ENCODE peak calls at places on chromosomes 1 and 21, in ten cellular contexts. F is stomach; V is psoas muscle; Y is CD8-positive, alpha-beta T cell; R is SJSA1; Z is brain microvascular endothelial cell; L is Peyer's patch; M is neuronal stem cell; G is CD8-positive, alpha-beta memory T cell; O is AG04450. A is an unnamed sample.

GRCh38 chr1:116446686-116447085 is 73.6 kb downstream of the ATP1A1 start:
- DNase-seq in O (no peak), M (no peak), L (no peak), Z (no peak), R (no peak), G (no peak), V (no peak), F (no peak), Y (no peak), A (no peak)

GRCh38 chr1:186849271-186849671 is 20.5 kb downstream of the PLA2G4A start:
- DNase-seq in Y (no peak), Z (no peak), V (no peak), R (no peak), L (no peak), F (no peak), M (no peak), O (no peak), G (no peak), A (no peak)

GRCh38 chr1:61318319-61319125 is 236.2 kb downstream of the NFIA start:
- DNase-seq in Y (no peak), Z (peak; percentile 57), O (peak; percentile 13), R (peak; percentile 55), L (no peak), F (no peak), M (no peak), V (peak; percentile 34), G (no peak), A (no peak)

GRCh38 chr21:33308586-33309490 is 15.9 kb upstream of the IFNAR1 start:
- DNase-seq in O (no peak), G (no peak), M (no peak), F (no peak), V (no peak), R (no peak), L (peak; percentile 63), Y (no peak), Z (no peak), A (peak; percentile 27)

GRCh38 chr1:4253918-4254317 is 353.8 kb upstream of the C1orf174 start:
- DNase-seq in L (no peak), O (no peak), V (no peak), M (no peak), G (no peak), R (no peak), Y (no peak), F (no peak), Z (no peak), A (no peak)

GRCh38 chr1:84069236-84069845 is 70.4 kb upstream of the TTLL7 start:
- DNase-seq in Z (no peak), L (no peak), V (no peak), O (no peak), R (peak; percentile 5), Y (no peak), M (no peak), F (no peak), G (no peak), A (no peak)

GRCh38 chr1:1202831-1203560 is 3.4 kb downstream of the TNFRSF18 start:
- DNase-seq in L (no peak), G (peak; percentile 47), F (no peak), M (no peak), Z (no peak), V (peak; percentile 19), Y (no peak), R (no peak), O (no peak), A (no peak)

GRCh38 chr1:33032126-33032869 is 4.4 kb downstream of the AK2 start:
- DNase-seq in F (no peak), Y (no peak), Z (no peak), R (no peak), O (no peak), G (no peak), M (no peak), V (no peak), L (no peak), A (no peak)

GRCh38 chr1:998905-999796 is 746 bp downstream of the HES4 start:
- DNase-seq in M (no peak), F (no peak), L (no peak), G (peak; percentile 58), O (no peak), Y (no peak), Z (no peak), R (peak; percentile 57), V (peak; percentile 34), A (no peak)

GRCh38 chr1:201828451-201828819 is 522 bp upstream of the IPO9 start:
- DNase-seq in R (no peak), F (no peak), O (no peak), G (no peak), V (no peak), M (no peak), Y (no peak), Z (no peak), L (no peak), A (no peak)

GRCh38 chr1:37948841-37949240 is 2.0 kb upstream of the INPP5B start:
- DNase-seq in M (no peak), G (no peak), O (no peak), L (no peak), Z (no peak), V (no peak), R (no peak), F (no peak), Y (no peak), A (no peak)

GRCh38 chr1:167043752-167044488 is 46.3 kb downstream of the GPA33 start:
- DNase-seq in F (peak; percentile 87), V (peak; percentile 41), R (peak; percentile 62), G (peak; percentile 80), L (peak; percentile 81), Z (no peak), Y (peak; percentile 49), M (no peak), O (no peak), A (peak; percentile 78)

GRCh38 chr1:240109130-240109529 is 17.4 kb downstream of the FMN2 start:
- DNase-seq in Z (no peak), Y (no peak), V (no peak), M (no peak), F (no peak), R (no peak), O (no peak), L (no peak), G (no peak), A (no peak)

GRCh38 chr1:55038974-55039341 is 390 bp upstream of the PCSK9 start:
- DNase-seq in O (no peak), F (no peak), R (no peak), M (no peak), L (no peak), V (no peak), Y (no peak), Z (no peak), G (no peak), A (no peak)

GRCh38 chr1:55039342-55040082 is at the start of gene PCSK9:
- DNase-seq in Y (no peak), G (no peak), R (no peak), M (peak; percentile 42), V (no peak), O (no peak), Z (no peak), F (no peak), L (no peak), A (peak; percentile 77)

GRCh38 chr1:55041613-55042012 is 2.3 kb downstream of the PCSK9 start:
- DNase-seq in G (no peak), O (no peak), Y (no peak), L (no peak), F (no peak), Z (no peak), R (no peak), M (no peak), V (no peak), A (no peak)

GRCh38 chr1:55040953-55041494 is 1.7 kb downstream of the PCSK9 start:
- DNase-seq in L (no peak), Y (no peak), V (no peak), O (no peak), Z (no peak), G (no peak), R (no peak), F (no peak), M (no peak), A (no peak)

GRCh38 chr1:55040083-55040952 is 970 bp downstream of the PCSK9 start:
- DNase-seq in G (no peak), L (no peak), F (no peak), M (no peak), V (no peak), Z (no peak), O (no peak), Y (no peak), R (no peak), A (no peak)
- H3K4me3 ChIP-seq in G (no peak overlapping the region), L (peak overlapping the region; percentile 56), F (peak overlapping the region; percentile 42), M (peak overlapping the region; percentile 33), V (peak overlapping the region; percentile 44), Z (peak overlapping the region; percentile 56), O (no peak overlapping the region), Y (no peak overlapping the region), R (no peak overlapping the region), A (peak overlapping the region; percentile 20)

DNA sequence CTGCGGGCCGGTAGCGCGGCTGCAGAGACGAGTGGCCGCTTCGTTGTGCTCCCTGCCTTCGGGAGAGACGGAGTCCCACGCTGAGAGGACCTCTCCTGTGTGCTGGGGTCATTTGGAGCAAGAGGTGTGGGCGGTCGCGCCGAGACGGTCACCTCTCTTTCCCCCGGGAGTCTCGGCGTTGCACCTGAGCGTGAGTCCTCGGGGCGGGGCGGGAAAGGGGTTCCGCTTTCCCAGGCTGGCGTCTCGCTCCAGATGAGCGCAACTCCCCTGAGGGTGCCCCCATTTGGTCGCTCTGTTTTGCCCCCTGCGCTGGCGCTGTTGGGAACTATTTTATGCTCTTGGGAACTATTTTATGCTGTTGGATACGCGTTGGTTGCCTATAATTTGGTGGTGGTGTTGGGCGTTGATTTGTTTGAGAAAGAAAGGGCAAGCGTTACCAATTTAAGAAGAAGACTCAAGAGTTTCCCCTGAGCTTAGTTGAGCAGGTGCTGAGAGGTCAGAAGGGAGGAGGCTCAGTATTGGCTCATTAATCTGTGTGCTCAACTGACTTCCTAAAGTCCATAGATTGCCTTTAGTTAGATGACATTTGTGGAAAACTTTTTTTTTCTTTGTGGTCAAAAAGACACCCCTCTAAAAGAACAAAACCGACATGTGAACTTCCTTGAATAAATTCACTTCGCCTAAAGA is 683 bp downstream of the LRRC8B start:
- DNase-seq in G (peak; percentile 53), V (no peak), Z (no peak), L (peak; percentile 67), Y (peak; percentile 16), R (peak; percentile 38), F (no peak), O (no peak), M (no peak), A (peak; percentile 65)
- H3K27ac ChIP-seq in G (peak overlapping the region; percentile 90), V (peak overlapping the region; percentile 98), Z (no peak overlapping the region), L (peak overlapping the region; percentile 94), Y (peak overlapping the region; percentile 81), R (no peak overlapping the region), F (peak overlapping the region; percentile 95), O (no peak overlapping the region), M (peak overlapping the region; percentile 79), A (peak overlapping the region; percentile 93)

DNA sequence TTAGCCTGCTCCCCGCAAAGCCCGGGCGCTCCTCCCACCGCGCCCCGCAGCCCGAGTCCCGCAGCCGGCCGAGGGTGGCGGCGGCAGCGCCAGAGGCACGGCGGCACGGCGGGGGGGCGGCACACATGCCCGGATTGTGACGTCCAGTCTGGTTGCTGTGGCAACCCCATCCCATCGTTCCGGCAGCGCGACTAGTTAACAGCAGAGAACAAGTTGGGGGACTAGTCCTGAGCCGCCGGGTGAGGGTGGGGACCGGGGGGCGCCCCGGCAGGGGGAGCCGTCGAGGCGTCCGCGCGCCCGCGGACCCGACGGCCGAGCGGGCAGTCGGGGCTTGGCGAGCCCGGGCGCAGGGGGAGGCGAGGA is at the start of gene CHD5:
- DNase-seq in Y (no peak), L (no peak), G (peak; percentile 51), M (peak; percentile 44), V (no peak), R (no peak), O (no peak), F (no peak), Z (no peak), A (no peak)
- H3K4me3 ChIP-seq in Y (peak within 1 kb of the TSS; percentile 19), L (peak within 1 kb of the TSS; percentile 33), G (no peak within 1 kb of the TSS), M (no peak within 1 kb of the TSS), V (peak within 1 kb of the TSS; percentile 38), R (peak within 1 kb of the TSS; percentile 8), O (no peak within 1 kb of the TSS), F (peak within 1 kb of the TSS; percentile 46), Z (no peak within 1 kb of the TSS), A (no peak within 1 kb of the TSS)

GRCh38 chr1:64881281-64881680 is 85.1 kb downstream of the JAK1 start:
- DNase-seq in L (no peak), G (no peak), F (no peak), Z (peak; percentile 38), M (no peak), R (no peak), Y (no peak), O (no peak), V (no peak), A (no peak)
- H3K27ac ChIP-seq in L (no peak overlapping the region), G (no peak overlapping the region), F (no peak overlapping the region), Z (peak overlapping the region; percentile 63), M (no peak overlapping the region), R (no peak overlapping the region), Y (no peak overlapping the region), O (no peak overlapping the region), V (no peak overlapping the region), A (no peak overlapping the region)

A was measured in lung.